ENCODE peak calls at places on chromosomes 11 and 22, in five cellular contexts. P, H, I, R and D are unnamed samples.

GRCh38 chr22:30208631-30209603 is 37.6 kb downstream of the LIF start:
- DNase-seq in H (peak; percentile 87), P (peak; percentile 69), R (peak; percentile 97), I (peak; percentile 78), D (peak; percentile 48)

GRCh38 chr11:61711493-61711892 is 31.3 kb downstream of the DAGLA start:
- DNase-seq in P (no peak), R (no peak), I (no peak), H (no peak), D (peak; percentile 21)

GRCh38 chr11:10777806-10778205 is 26.8 kb downstream of the CTR9 start:
- DNase-seq in R (peak; percentile 35), H (no peak), I (no peak), P (no peak), D (no peak)

GRCh38 chr22:49400136-49400865 is 427.4 kb downstream of the BRD1 start:
- DNase-seq in H (no peak), P (peak; percentile 18), I (no peak), R (no peak), D (no peak)

GRCh38 chr11:62580959-62581715 is 7.4 kb upstream of the EEF1G start:
- DNase-seq in R (no peak), P (no peak), H (no peak), I (no peak), D (no peak)

GRCh38 chr22:43376765-43377485 is 33.8 kb upstream of the SCUBE1 start:
- DNase-seq in R (no peak), I (no peak), P (peak; percentile 78), H (no peak), D (no peak)

GRCh38 chr11:122633219-122633829 is 22.2 kb upstream of the UBASH3B start:
- DNase-seq in R (peak; percentile 69), P (peak; percentile 48), I (peak; percentile 58), H (no peak), D (no peak)

GRCh38 chr22:45842141-45842831 is 134.7 kb downstream of the WNT7B start:
- DNase-seq in I (no peak), P (no peak), R (peak; percentile 77), H (no peak), D (no peak)

GRCh38 chr11:126410649-126411048 is 55.2 kb downstream of the ST3GAL4 start:
- DNase-seq in R (peak; percentile 22), P (no peak), H (no peak), I (no peak), D (no peak)

GRCh38 chr22:43343262-43343988 is at the start of gene SCUBE1:
- DNase-seq in H (no peak), R (no peak), P (peak; percentile 75), I (peak; percentile 65), D (peak; percentile 90)

GRCh38 chr11:101706015-101706414 is 122.2 kb upstream of the TRPC6 start:
- DNase-seq in H (no peak), R (peak; percentile 54), I (no peak), P (no peak), D (no peak)

GRCh38 chr11:134878785-134879184 is 466.7 kb upstream of the B3GAT1 start:
- DNase-seq in P (no peak), I (no peak), R (no peak), H (no peak), D (no peak)

GRCh38 chr11:108224908-108225786 is 2.3 kb downstream of the ATM start:
- DNase-seq in I (no peak), R (no peak), P (no peak), H (no peak), D (no peak)

GRCh38 chr11:111729441-111729840 is 36.7 kb downstream of the PPP2R1B start:
- DNase-seq in P (no peak), I (no peak), H (no peak), R (peak; percentile 43), D (no peak)

GRCh38 chr11:86043765-86044534 is 24.9 kb downstream of the PICALM start:
- DNase-seq in I (no peak), R (no peak), P (no peak), H (no peak), D (no peak)

GRCh38 chr22:20405931-20406685 is 12.2 kb downstream of the ZNF74 start:
- DNase-seq in R (no peak), H (no peak), I (no peak), P (no peak), D (no peak)

GRCh38 chr11:98234698-98235097 is 786.1 kb upstream of the CNTN5 start:
- DNase-seq in P (no peak), R (no peak), I (no peak), H (no peak), D (no peak)

GRCh38 chr11:65290448-65291165 is 24.1 kb upstream of the CDC42EP2 start:
- DNase-seq in H (peak; percentile 97), P (peak; percentile 88), R (peak; percentile 100), I (no peak), D (no peak)

GRCh38 chr11:44575288-44575672 is 9.8 kb downstream of the CD82 start:
- DNase-seq in I (no peak), H (no peak), P (no peak), R (peak; percentile 90), D (no peak)

GRCh38 chr11:15830730-15831443 is 525.5 kb downstream of the SOX6 start:
- DNase-seq in P (no peak), R (no peak), I (no peak), H (no peak), D (no peak)

GRCh38 chr11:7281083-7281482 is 29.4 kb downstream of the SYT9 start:
- DNase-seq in I (peak; percentile 10), R (no peak), H (no peak), P (no peak), D (no peak)

GRCh38 chr22:48505891-48506290 is 1321.8 kb downstream of the BRD1 start:
- DNase-seq in R (no peak), I (no peak), H (no peak), P (no peak), D (no peak)

GRCh38 chr11:3781423-3781822 is 15.9 kb downstream of the NUP98 start:
- DNase-seq in I (no peak), R (peak; percentile 55), H (no peak), P (no peak), D (no peak)

GRCh38 chr22:39658367-39658766 is 87.8 kb downstream of the CACNA1I start:
- DNase-seq in P (peak; percentile 72), H (no peak), I (no peak), R (no peak), D (no peak)

DNA sequence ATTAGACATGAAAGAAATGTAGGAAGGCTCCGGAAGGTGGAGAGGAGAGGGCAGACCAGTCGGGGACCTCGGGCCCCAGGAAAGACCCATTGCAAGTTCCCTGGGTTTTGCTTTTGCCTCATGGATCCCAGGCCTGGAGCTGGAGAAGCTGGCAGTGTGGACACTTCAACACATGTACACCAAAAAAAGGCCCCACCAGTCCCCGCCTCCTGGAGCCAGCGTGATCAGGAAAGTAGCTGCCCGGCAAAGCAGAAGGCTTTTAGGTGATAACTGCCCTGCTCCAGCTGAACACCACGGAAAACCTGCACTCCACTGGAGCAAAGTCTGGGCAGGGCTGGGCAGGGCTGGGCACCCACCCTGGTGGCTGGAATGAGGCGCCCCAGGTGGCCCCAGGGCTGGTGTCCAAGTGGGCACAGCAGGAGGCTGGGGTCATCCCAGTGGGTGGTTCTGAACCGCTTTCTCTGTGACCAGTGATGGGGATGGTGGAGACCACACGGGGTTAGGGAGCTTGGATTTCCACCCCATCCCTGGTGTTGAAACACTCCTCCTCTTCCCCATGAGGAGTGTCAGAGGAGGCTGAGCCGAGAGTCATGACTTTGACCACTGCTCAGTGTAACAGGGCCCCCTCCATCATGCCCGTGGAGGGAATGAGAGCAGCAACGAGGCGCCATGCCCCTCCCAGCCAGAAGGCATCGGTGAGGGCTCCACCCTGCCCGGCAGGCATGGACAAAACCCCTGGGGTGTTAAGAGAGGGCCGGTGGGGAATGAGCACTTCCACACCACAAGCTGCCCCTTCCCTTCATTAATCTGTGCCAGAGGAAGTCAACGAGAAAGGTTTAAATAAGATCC is 16.9 kb upstream of the MUC5AC start:
- DNase-seq in P (peak; percentile 23), H (no peak), R (no peak), I (no peak), D (no peak)
- H3K4me3 ChIP-seq in P (no peak overlapping the region), H (no peak overlapping the region), R (no peak overlapping the region), I (no peak overlapping the region), D (no peak overlapping the region)

GRCh38 chr11:47378836-47379170 is 456 bp upstream of the SPI1 start:
- DNase-seq in I (no peak), P (no peak), R (no peak), H (no peak), D (no peak)
- H3K4me1 ChIP-seq in I (peaks cover 4% of the 10 kb centered on the region), P (no peaks in the 10 kb centered on the region), R (peaks cover 5% of the 10 kb centered on the region), H (no peaks in the 10 kb centered on the region), D (no peaks in the 10 kb centered on the region)

DNA sequence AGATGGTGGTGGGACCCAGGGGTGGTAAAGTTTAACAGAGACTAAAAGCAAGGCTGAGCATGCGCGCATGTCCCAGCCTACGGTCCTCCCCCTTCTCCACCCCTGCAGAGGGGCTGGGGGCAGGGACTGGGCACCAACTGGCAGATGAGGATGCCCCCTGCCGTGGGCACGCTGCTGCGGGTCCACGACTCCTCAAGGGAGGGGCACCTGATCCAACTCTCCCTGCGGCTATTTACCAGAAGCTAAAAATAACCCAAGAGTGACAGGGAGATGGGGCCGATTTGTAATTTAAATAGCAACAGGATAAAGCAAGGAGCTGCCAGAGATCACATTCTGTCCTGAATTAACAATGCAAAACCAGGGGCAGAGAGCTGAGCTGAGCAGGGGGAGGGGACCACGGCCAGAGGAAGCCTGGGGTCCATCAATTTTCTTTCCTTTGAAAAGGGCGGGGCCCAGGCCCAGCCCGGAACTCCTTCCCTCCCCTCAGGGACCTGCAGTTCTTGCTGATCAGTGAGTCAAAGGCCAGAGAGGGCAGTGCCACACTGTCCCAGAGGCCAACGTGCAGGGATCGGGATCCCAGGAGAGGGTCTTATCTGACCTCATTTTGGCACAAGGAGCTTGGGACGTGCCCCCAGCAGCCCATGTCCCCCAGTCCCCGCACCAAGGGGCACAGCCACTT is 8.1 kb upstream of the DGKZ start:
- DNase-seq in P (no peak), R (no peak), I (no peak), H (no peak), D (peak; percentile 28)
- H3K4me3 ChIP-seq in P (no peak overlapping the region), R (no peak overlapping the region), I (no peak overlapping the region), H (no peak overlapping the region), D (peak overlapping the region; percentile 26)

DNA sequence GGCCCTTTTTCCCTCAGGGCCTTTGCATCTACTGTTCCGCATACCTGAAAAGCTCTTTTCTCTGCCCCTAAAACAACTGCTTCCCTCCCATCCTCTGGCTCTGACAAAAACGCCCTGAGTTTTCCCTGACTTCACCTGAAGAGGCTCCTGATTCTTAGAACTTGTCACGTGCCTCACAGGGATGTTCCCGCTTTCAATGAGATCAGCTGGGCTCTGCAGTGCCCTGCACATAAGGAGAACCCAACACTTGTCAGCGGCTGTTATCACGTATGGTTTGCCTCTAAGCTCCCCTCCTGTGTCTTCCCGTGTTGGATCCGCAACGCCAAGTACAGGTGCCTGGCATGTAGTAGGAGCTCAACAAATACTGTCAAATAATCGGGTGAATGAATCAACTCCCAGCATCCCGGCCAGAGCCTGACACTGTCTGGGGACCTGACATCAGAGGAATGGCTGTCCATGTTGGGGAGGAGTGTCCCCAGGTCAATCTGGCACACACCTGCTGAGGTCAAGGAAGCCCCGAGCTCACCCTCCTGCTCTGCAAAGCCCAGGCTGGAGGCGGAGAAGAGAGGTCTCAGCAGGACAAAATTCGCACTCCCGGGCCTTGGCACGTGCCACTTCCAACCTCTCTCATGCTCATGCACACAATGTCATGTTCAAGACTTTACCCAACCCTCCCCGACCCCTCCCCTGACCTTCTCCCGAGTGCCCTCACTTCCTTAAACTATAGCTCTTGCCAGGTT is 4.2 kb upstream of the GRK2 start:
- DNase-seq in I (no peak), R (no peak), H (no peak), P (peak; percentile 53), D (no peak)
- H3K4me1 ChIP-seq in I (peaks cover 28% of the 10 kb centered on the region), R (peaks cover 10% of the 10 kb centered on the region), H (peaks cover 2% of the 10 kb centered on the region), P (no peaks in the 10 kb centered on the region), D (peaks cover 13% of the 10 kb centered on the region)